ENCODE peak calls at places on chromosomes 5 and 9, in five cellular contexts. S is tibial nerve; A is H7; Q is aorta; F is CD4-positive, alpha-beta T cell. E is an unnamed sample. For H3K27me3, the result is how much of the 10 kb centered on the place peaks cover.

GRCh38 chr5:179967489-179967888 is 59.8 kb upstream of the TBC1D9B start:
- DNase-seq in S (no peak), A (no peak), Q (no peak), F (no peak), E (no peak)

GRCh38 chr5:175809531-175810121 is 61.8 kb upstream of the CPLX2 start:
- DNase-seq in S (no peak), A (peak), Q (peak), F (no peak), E (no peak)

GRCh38 chr9:96139592-96140251 is 162.3 kb downstream of the HSD17B3 start:
- DNase-seq in S (peak), A (no peak), Q (peak), F (no peak), E (no peak)

GRCh38 chr5:141319202-141319601 is 1.4 kb downstream of the TAF7 start:
- DNase-seq in S (no peak), A (no peak), Q (no peak), F (no peak), E (no peak)

GRCh38 chr9:21854594-21854993 is 52.2 kb downstream of the MTAP start:
- DNase-seq in S (no peak), A (no peak), Q (no peak), F (no peak), E (no peak)

GRCh38 chr5:88930336-88930735 is 47.4 kb upstream of the MEF2C start:
- DNase-seq in S (no peak), A (no peak), Q (no peak), F (no peak), E (no peak)

GRCh38 chr9:112789493-112789892 is 38.9 kb downstream of the SNX30 start:
- DNase-seq in S (no peak), A (no peak), Q (no peak), F (no peak), E (no peak)

GRCh38 chr5:107855171-107855570 is 184.4 kb upstream of the EFNA5 start:
- DNase-seq in S (no peak), A (no peak), Q (no peak), F (no peak), E (no peak)

GRCh38 chr5:110414360-110414759 is 312.1 kb downstream of the TMEM232 start:
- DNase-seq in S (no peak), A (peak), Q (no peak), F (no peak), E (no peak)

GRCh38 chr9:38263534-38263933 is 129.0 kb upstream of the ALDH1B1 start:
- DNase-seq in S (no peak), A (no peak), Q (no peak), F (no peak), E (no peak)

GRCh38 chr9:96338299-96338698 is 36.3 kb upstream of the HSD17B3 start:
- DNase-seq in S (no peak), A (no peak), Q (no peak), F (no peak), E (no peak)

GRCh38 chr5:76367623-76368366 is 35.3 kb upstream of the IQGAP2 start:
- DNase-seq in S (no peak), A (no peak), Q (no peak), F (no peak), E (no peak)

GRCh38 chr5:84779206-84779605 is 394.5 kb upstream of the EDIL3 start:
- DNase-seq in S (no peak), A (no peak), Q (no peak), F (no peak), E (no peak)

GRCh38 chr5:53318303-53318702 is 162.1 kb upstream of the FST start:
- DNase-seq in S (no peak), A (peak), Q (no peak), F (no peak), E (no peak)

GRCh38 chr9:122900791-122901190 is 4.4 kb downstream of the RC3H2 start:
- DNase-seq in S (no peak), A (no peak), Q (no peak), F (no peak), E (no peak)

GRCh38 chr5:157516016-157516415 is 56.0 kb downstream of the NIPAL4 start:
- DNase-seq in S (no peak), A (no peak), Q (no peak), F (no peak), E (no peak)

GRCh38 chr9:29078063-29078660 is 1504.9 kb upstream of the C9orf72 start:
- DNase-seq in S (no peak), A (no peak), Q (no peak), F (no peak), E (no peak)

GRCh38 chr5:145856285-145856818 is 16.5 kb downstream of the GRXCR2 start:
- DNase-seq in S (peak), A (peak), Q (peak), F (no peak), E (peak)

DNA sequence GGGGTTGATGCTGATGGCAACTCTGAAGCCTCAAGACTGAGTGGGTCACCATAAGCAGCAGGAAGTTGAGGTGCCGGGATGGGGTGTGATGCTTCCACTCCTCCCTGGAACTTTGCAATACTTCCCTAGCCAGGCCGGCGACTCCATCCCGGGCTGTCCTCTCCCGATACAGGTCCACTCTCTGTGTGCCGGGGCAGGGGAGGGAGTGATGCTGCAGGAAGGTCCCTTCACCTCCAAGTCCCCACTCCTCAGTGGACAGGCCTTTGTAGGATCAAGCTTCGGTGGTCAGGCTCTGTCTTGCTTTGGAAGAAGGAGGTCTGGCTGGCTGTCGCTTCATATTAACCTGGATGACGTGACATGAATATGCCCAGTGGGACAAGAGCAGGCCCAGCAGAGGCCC is 942 bp upstream of the SLC25A48 start:
- DNase-seq in S (no peak), A (no peak), Q (peak), F (no peak), E (no peak)
- H3K27me3 ChIP-seq in S (under half), A (under half), Q (under half), F (under half), E (under half)

DNA sequence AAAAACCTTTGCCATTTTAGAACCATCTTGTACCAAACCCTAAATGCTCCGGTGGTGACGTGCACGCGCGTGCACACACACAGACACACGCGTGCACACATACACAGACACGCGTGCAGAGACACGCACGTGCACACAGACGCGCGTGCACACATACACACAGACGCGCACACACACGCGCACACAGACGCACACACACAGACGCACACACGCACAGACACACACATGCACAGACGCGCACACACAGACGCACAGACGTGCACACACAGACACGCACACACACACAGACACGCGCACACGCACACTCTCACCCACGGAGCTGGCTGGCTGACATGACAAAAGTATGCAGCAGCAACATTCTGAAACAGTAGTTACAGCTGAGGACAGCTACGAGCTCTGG is 46.1 kb upstream of the UBAC1 start:
- DNase-seq in S (no peak), A (no peak), Q (no peak), F (no peak), E (no peak)
- H3K27me3 ChIP-seq in S (under half), A (under half), Q (under half), F (under half), E (under half)

GRCh38 chr9:132125361-132125760 is 36.5 kb upstream of the NTNG2 start:
- DNase-seq in S (no peak), A (peak), Q (no peak), F (no peak), E (no peak)
- H3K27me3 ChIP-seq in S (half or more), A (under half), Q (under half), F (under half), E (under half)

GRCh38 chr9:127930298-127931091 is at the start of gene PIP5KL1:
- DNase-seq in S (no peak), A (peak), Q (peak), F (peak), E (peak)
- H3K27me3 ChIP-seq in S (under half), A (under half), Q (under half), F (under half), E (half or more)

GRCh38 chr5:50963647-50964584 is 297.5 kb downstream of the PARP8 start:
- DNase-seq in S (no peak), A (peak), Q (no peak), F (no peak), E (no peak)
- H3K27me3 ChIP-seq in S (half or more), A (half or more), Q (under half), F (half or more), E (half or more)

GRCh38 chr5:1772634-1773033 is 27.0 kb downstream of the MRPL36 start:
- DNase-seq in S (no peak), A (no peak), Q (peak), F (no peak), E (no peak)

GRCh38 chr5:1769752-1770442 is 29.7 kb downstream of the MRPL36 start:
- DNase-seq in S (no peak), A (peak), Q (peak), F (no peak), E (no peak)

GRCh38 chr5:1770443-1770802 is 29.2 kb downstream of the MRPL36 start:
- DNase-seq in S (no peak), A (no peak), Q (peak), F (no peak), E (no peak)

GRCh38 chr5:1769017-1769640 is 30.5 kb downstream of the MRPL36 start:
- DNase-seq in S (no peak), A (peak), Q (peak), F (no peak), E (no peak)

DNA sequence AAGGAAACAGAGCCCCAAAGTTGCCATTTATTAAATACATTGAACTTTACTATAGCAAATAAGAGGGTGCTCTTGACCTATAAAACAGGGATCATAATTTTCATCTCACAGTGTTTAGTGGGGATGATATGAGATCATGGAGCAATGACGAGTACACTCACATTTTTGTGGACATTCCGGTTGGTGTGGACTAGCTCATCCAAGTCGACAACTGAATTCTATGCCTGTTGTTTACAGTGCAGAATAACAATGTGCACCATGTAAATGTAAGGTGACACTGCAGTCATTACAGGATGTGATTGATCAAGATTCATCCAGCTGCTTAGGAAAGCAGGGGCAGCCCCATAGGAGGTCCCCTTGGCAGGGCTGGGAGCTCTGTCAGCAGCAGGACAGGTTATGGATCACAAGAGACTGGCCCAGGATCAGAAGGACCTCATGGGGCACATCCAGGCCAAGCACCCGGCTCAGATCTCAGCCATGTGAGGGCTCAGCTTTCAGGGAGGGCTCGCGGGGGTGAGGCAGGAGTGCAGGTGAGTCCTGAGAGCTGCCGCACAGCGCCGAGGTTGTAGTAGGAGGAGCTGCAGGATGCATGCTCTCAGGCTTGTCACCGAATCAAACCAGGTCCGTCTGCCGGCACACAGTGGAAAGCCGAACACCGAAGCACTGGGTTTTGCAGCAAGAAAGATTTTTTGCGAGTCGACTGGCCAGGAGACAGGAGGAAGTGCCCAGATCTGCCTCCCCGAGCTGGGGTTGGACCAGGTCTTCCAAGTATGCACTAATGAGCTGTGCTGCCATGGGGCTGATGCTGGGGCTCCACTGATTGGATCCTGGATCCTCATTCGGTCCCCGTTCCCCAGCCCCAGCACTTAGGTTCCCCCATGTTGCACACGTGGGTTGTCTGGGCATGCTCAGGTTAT is 28.2 kb downstream of the MRPL36 start:
- DNase-seq in S (no peak), A (no peak), Q (peak), F (no peak), E (no peak)
- H3K27me3 ChIP-seq in S (under half), A (under half), Q (under half), F (under half), E (under half)

GRCh38 chr5:3597002-3597726 is 1.5 kb downstream of the IRX1 start:
- DNase-seq in S (no peak), A (peak), Q (no peak), F (no peak), E (no peak)
- H3K27me3 ChIP-seq in S (half or more), A (half or more), Q (under half), F (half or more), E (half or more)

GRCh38 chr9:125732562-125732961 is 14.6 kb upstream of the PBX3 start:
- DNase-seq in S (no peak), A (peak), Q (no peak), F (no peak), E (no peak)
- H3K27me3 ChIP-seq in S (under half), A (under half), Q (under half), F (under half), E (under half)

DNA sequence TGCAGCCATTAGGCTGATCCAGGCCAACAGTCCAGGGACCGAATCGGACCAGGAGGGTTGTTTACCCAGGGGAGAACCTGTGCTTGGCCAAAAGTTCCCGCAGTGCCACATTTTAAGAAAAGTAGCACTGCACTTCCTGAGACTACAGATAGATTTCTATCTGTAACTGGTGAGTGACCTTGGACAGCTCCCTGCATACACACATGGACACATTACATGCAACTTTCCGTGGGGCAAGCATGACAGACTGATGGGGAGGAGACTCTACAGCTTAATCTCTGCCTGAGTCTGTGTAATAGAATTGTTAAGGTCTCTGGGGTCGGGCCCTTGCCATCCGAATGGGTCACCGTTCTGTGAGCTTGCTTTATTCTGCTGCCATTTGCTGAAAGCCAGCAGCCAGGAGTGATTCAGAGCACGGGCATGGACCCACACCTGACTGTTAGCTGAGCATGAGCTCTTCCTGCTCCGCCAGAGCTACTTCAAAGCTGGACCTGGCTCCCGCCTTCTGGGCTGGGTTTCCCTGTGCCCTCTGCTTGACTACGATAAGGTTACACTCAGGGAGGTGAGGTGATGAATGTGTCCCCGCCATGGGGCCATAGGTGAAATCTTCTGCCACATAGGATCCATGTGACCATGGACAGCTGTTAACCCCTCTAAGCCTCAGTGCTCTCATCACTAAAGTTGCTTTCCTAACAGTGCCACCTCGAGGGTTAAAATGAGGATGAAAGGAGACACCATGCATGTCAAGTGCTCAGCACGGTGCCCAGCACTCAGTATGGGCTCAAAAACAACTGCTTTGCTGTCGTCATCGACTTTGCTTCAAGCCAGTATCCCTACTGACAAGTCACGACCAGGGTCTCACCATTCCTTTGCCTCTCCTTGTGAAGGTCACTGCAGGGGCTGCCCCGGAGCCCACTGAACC is 200.0 kb downstream of the MELK start:
- DNase-seq in S (no peak), A (peak), Q (no peak), F (no peak), E (no peak)
- H3K27me3 ChIP-seq in S (under half), A (under half), Q (under half), F (under half), E (under half)